ENCODE peak calls at places on chromosomes 11 and 22, in eight cellular contexts. U, P, H, L, O, Q, Z and A are unnamed samples.
A peak's percentile ranks its signal among the peaks of the same experiment; 100 is the strongest.

GRCh38 chr11:129192150-129192549 is at the start of gene ARHGAP32:
- DNase-seq in P (no peak), Z (no peak), L (no peak), O (no peak), Q (no peak), U (no peak), H (no peak), A (no peak)

GRCh38 chr11:116454020-116454645 is 318.7 kb downstream of the BUD13 start:
- DNase-seq in H (peak; percentile 75), O (peak; percentile 66), L (no peak), Q (no peak), P (peak; percentile 27), U (peak; percentile 45), Z (peak; percentile 68), A (peak; percentile 18)

GRCh38 chr11:33377100-33377851 is 120.1 kb downstream of the HIPK3 start:
- DNase-seq in P (no peak), U (no peak), H (no peak), Z (peak; percentile 49), O (no peak), L (no peak), Q (no peak), A (no peak)

GRCh38 chr22:31695423-31695822 is 33.4 kb upstream of the PISD start:
- DNase-seq in Q (no peak), L (no peak), O (no peak), U (no peak), Z (no peak), H (no peak), P (no peak), A (no peak)

GRCh38 chr22:22111267-22111751 is 128.7 kb upstream of the TOP3B start:
- DNase-seq in Z (peak; percentile 90), O (no peak), H (no peak), U (no peak), P (no peak), Q (no peak), L (no peak), A (no peak)

GRCh38 chr11:112128483-112129121 is 35.3 kb downstream of the IL18 start:
- DNase-seq in U (peak; percentile 46), Q (no peak), O (peak; percentile 86), H (peak; percentile 68), P (peak; percentile 91), Z (peak; percentile 92), L (no peak), A (peak; percentile 61)

GRCh38 chr11:128720522-128720985 is 26.7 kb downstream of the FLI1 start:
- DNase-seq in O (no peak), L (peak; percentile 88), P (no peak), Z (no peak), U (no peak), Q (no peak), H (no peak), A (no peak)

GRCh38 chr11:112285918-112286317 is 25.3 kb upstream of the PLET1 start:
- DNase-seq in H (no peak), P (no peak), L (no peak), O (no peak), U (no peak), Q (no peak), Z (peak; percentile 56), A (no peak)

GRCh38 chr11:66882540-66882939 is 25.7 kb downstream of the LRFN4 start:
- DNase-seq in Z (no peak), O (no peak), U (no peak), P (peak; percentile 54), L (no peak), H (no peak), Q (no peak), A (no peak)

GRCh38 chr22:47090591-47091240 is 328.3 kb downstream of the TBC1D22A start:
- DNase-seq in P (peak; percentile 25), Q (no peak), L (no peak), Z (peak; percentile 47), H (no peak), O (no peak), U (no peak), A (peak; percentile 67)

GRCh38 chr11:2724653-2725366 is 25.0 kb upstream of the KCNQ1OT1 start:
- DNase-seq in P (no peak), Z (peak; percentile 27), O (no peak), H (peak; percentile 79), U (peak; percentile 34), L (no peak), Q (no peak), A (no peak)

GRCh38 chr11:120978701-120979100 is 45.2 kb upstream of the TBCEL start:
- DNase-seq in Z (no peak), Q (no peak), O (no peak), U (no peak), L (no peak), P (no peak), H (no peak), A (no peak)

GRCh38 chr22:35411112-35411511 is 11.2 kb downstream of the MCM5 start:
- DNase-seq in Q (no peak), O (no peak), L (peak; percentile 82), P (no peak), U (peak; percentile 28), H (no peak), Z (no peak), A (no peak)

GRCh38 chr22:48721394-48721666 is 1106.3 kb downstream of the BRD1 start:
- DNase-seq in H (peak; percentile 40), U (peak; percentile 85), O (no peak), L (no peak), P (no peak), Q (no peak), Z (no peak), A (no peak)

GRCh38 chr22:29765905-29766631 is 739 bp downstream of the ZMAT5 start:
- DNase-seq in Q (no peak), O (no peak), Z (peak; percentile 36), H (no peak), P (no peak), L (no peak), U (no peak), A (no peak)

GRCh38 chr11:37948258-37948657 is 1350.2 kb upstream of the RAG2 start:
- DNase-seq in P (no peak), O (no peak), H (no peak), Z (no peak), U (no peak), Q (no peak), L (no peak), A (no peak)

GRCh38 chr11:78773077-78773476 is 198.4 kb upstream of the NARS2 start:
- DNase-seq in L (no peak), Q (no peak), Z (no peak), O (no peak), U (no peak), P (no peak), H (no peak), A (no peak)

DNA sequence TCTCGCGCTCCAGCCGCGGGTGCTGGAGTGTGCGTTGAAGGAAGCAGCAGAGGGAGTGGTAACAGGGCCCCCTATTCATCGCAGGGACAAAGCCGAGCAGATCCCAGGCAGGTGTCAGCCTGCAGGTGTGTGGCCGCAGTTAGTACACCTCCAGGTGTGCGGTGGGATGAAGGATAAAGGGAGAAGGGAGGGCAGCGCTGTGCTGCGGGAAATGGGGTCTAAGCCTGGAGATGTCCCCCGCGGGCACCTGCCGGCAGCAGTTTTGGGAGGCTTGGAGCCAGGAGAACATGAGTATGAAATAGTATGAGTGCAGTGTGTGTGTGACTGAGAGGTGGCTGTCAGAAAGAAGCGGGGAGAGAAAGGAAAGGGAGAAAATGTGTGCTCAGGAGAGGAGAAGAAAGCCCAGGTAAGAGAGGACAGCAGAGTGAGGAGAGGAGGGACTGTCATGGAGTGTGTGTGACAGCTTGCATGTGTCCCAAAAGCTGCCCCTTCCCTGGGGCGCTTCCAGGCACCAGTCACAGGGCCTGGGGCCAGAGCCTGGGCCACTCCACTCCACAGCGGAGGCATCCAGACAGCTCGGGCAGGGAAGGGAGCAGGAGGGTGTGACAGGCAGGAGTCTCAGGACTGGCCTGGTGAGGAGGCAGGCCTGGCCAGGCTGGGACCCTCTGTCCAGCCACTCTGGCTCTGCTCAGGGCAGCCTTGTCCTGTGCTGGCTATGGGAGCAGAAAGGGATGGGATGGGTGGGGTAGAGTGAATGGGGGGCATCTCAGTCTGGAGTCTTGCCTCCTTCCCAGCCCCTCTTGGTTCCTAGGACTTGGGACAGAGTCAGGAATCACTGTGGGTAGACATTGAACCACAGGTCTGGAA is 831 bp downstream of the MMP11 start:
- DNase-seq in P (no peak), H (no peak), Q (no peak), O (no peak), U (no peak), Z (no peak), L (no peak), A (no peak)
- H3K4me3 ChIP-seq in P (no peak overlapping the region), H (peak overlapping the region; percentile 60), Q (peak overlapping the region; percentile 50), O (peak overlapping the region; percentile 55), U (no peak overlapping the region), Z (peak overlapping the region; percentile 66), L (peak overlapping the region; percentile 44), A (peak overlapping the region; percentile 51)

DNA sequence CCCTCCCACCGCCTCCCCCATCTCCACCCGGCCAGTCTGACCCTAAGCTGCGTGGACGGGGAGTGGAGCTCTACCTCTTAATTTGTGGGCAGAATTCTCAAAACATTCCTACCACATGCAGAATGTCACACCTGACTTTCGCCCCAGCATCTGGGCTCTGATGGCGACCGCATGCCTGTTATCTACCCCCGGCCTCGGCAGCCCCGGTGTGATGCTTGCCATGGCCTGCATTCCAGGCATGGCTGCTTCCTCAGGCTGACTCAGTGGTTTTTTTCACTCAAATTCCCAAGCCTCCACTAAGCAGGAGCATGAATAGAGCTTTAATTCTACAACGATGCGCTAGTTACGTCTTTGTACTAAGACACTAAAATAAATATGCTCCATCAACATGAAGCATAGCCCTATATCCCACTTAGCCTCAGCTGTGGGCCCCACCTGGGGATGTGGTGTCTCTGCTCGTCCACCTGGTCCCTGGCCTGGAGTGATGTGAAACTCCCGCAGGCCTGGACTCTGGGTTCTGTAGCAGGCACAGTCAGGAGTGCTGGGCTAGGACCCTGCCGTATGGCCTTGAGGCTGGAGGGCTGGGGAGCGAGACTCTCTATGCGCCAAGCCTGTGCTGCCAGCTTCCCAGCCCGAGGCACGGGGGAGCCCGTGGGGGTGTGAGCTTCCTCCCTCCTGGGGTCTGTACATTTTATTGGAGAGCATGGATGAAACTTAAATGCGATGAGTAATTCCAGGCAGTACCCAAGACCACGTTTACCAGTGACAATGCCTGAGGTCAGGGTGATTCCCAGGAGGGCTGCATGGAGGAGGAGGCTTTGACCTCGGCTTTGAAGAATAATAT is 153.2 kb downstream of the CTTN start:
- DNase-seq in H (no peak), U (no peak), Z (peak; percentile 13), Q (no peak), O (no peak), P (no peak), L (peak; percentile 54), A (no peak)
- H3K27me3 ChIP-seq in H (no peaks in the 10 kb centered on the region), U (no peaks in the 10 kb centered on the region), Z (no peaks in the 10 kb centered on the region), Q (no peaks in the 10 kb centered on the region), O (no peaks in the 10 kb centered on the region), P (no peaks in the 10 kb centered on the region), L (peaks cover 10% of the 10 kb centered on the region), A (no peaks in the 10 kb centered on the region)

GRCh38 chr11:114059984-114060401 is 482 bp downstream of the ZBTB16 start:
- DNase-seq in Q (no peak), U (no peak), P (peak; percentile 54), H (peak; percentile 77), O (peak; percentile 72), L (no peak), Z (peak; percentile 63), A (no peak)
- H3K27ac ChIP-seq in Q (peak overlapping the region; percentile 98), U (peak overlapping the region; percentile 96), P (peak overlapping the region; percentile 99), H (peak overlapping the region; percentile 99), O (peak overlapping the region; percentile 90), L (peak overlapping the region; percentile 94), Z (no peak overlapping the region), A (no peak overlapping the region)

GRCh38 chr11:75350122-75350742 is 1.2 kb downstream of the ARRB1 start:
- DNase-seq in Q (no peak), L (peak; percentile 44), P (no peak), H (no peak), Z (no peak), O (no peak), U (no peak), A (no peak)
- H3K4me3 ChIP-seq in Q (peak overlapping the region; percentile 85), L (peak overlapping the region; percentile 67), P (no peak overlapping the region), H (peak overlapping the region; percentile 96), Z (no peak overlapping the region), O (peak overlapping the region; percentile 88), U (no peak overlapping the region), A (no peak overlapping the region)

GRCh38 chr22:45343143-45343542 is 33.4 kb downstream of the FAM118A start:
- DNase-seq in O (no peak), H (no peak), P (no peak), L (no peak), U (no peak), Q (no peak), Z (no peak), A (no peak)
- H3K27me3 ChIP-seq in O (no peaks in the 10 kb centered on the region), H (no peaks in the 10 kb centered on the region), P (no peaks in the 10 kb centered on the region), L (no peaks in the 10 kb centered on the region), U (no peaks in the 10 kb centered on the region), Q (no peaks in the 10 kb centered on the region), Z (no peaks in the 10 kb centered on the region), A (no peaks in the 10 kb centered on the region)